ENCODE peak calls at places on chromosome 16, in five cellular contexts. One of them, this sample, is unnamed.

GRCh38 chr16:17318200-17318599 is 152.6 kb downstream of the XYLT1 start:
- DNase-seq in choroid plexus epithelial cell: peak; percentile 14
- DNase-seq in effector memory CD4-positive, alpha-beta T cell: no peak
- DNase-seq in skeletal muscle cell: peak; percentile 80
- DNase-seq in ovary: peak; percentile 60
- DNase-seq in this sample: no peak

GRCh38 chr16:24552705-24553104 is 13.3 kb downstream of the RBBP6 start:
- DNase-seq in choroid plexus epithelial cell: no peak
- DNase-seq in effector memory CD4-positive, alpha-beta T cell: no peak
- DNase-seq in skeletal muscle cell: no peak
- DNase-seq in ovary: no peak
- DNase-seq in this sample: no peak

GRCh38 chr16:23947838-23948237 is 112.1 kb downstream of the PRKCB start:
- DNase-seq in choroid plexus epithelial cell: no peak
- DNase-seq in effector memory CD4-positive, alpha-beta T cell: no peak
- DNase-seq in skeletal muscle cell: no peak
- DNase-seq in ovary: no peak
- DNase-seq in this sample: no peak

GRCh38 chr16:50303041-50303604 is 36.8 kb downstream of the ADCY7 start:
- DNase-seq in choroid plexus epithelial cell: peak; percentile 41
- DNase-seq in effector memory CD4-positive, alpha-beta T cell: no peak
- DNase-seq in skeletal muscle cell: no peak
- DNase-seq in ovary: no peak
- DNase-seq in this sample: no peak

GRCh38 chr16:4347010-4347409 is 4.1 kb downstream of the PAM16 start:
- DNase-seq in choroid plexus epithelial cell: peak; percentile 61
- DNase-seq in effector memory CD4-positive, alpha-beta T cell: no peak
- DNase-seq in skeletal muscle cell: peak; percentile 39
- DNase-seq in ovary: no peak
- DNase-seq in this sample: no peak

GRCh38 chr16:87248704-87249103 is 68.5 kb downstream of the C16orf95 start:
- DNase-seq in choroid plexus epithelial cell: no peak
- DNase-seq in effector memory CD4-positive, alpha-beta T cell: no peak
- DNase-seq in skeletal muscle cell: no peak
- DNase-seq in ovary: no peak
- DNase-seq in this sample: no peak

GRCh38 chr16:22138482-22138881 is 23.8 kb upstream of the SDR42E2 start:
- DNase-seq in choroid plexus epithelial cell: no peak
- DNase-seq in effector memory CD4-positive, alpha-beta T cell: no peak
- DNase-seq in skeletal muscle cell: no peak
- DNase-seq in ovary: no peak
- DNase-seq in this sample: no peak

GRCh38 chr16:87806246-87806607 is 40.4 kb upstream of the KLHDC4 start:
- DNase-seq in choroid plexus epithelial cell: peak; percentile 12
- DNase-seq in effector memory CD4-positive, alpha-beta T cell: no peak
- DNase-seq in skeletal muscle cell: no peak
- DNase-seq in ovary: no peak
- DNase-seq in this sample: no peak

GRCh38 chr16:14509055-14509454 is 121.0 kb downstream of the PARN start:
- DNase-seq in choroid plexus epithelial cell: peak; percentile 73
- DNase-seq in effector memory CD4-positive, alpha-beta T cell: no peak
- DNase-seq in skeletal muscle cell: peak; percentile 45
- DNase-seq in ovary: no peak
- DNase-seq in this sample: no peak

GRCh38 chr16:23557779-23558330 is 328 bp downstream of the UBFD1 start:
- DNase-seq in choroid plexus epithelial cell: peak; percentile 48
- DNase-seq in effector memory CD4-positive, alpha-beta T cell: no peak
- DNase-seq in skeletal muscle cell: no peak
- DNase-seq in ovary: no peak
- DNase-seq in this sample: no peak

GRCh38 chr16:27315333-27316037 is 1.7 kb downstream of the IL4R start:
- DNase-seq in choroid plexus epithelial cell: peak; percentile 59
- DNase-seq in effector memory CD4-positive, alpha-beta T cell: peak; percentile 25
- DNase-seq in skeletal muscle cell: no peak
- DNase-seq in ovary: no peak
- DNase-seq in this sample: no peak

GRCh38 chr16:55892821-55893220 is 17.6 kb upstream of the CES5A start:
- DNase-seq in choroid plexus epithelial cell: no peak
- DNase-seq in effector memory CD4-positive, alpha-beta T cell: no peak
- DNase-seq in skeletal muscle cell: no peak
- DNase-seq in ovary: no peak
- DNase-seq in this sample: no peak

GRCh38 chr16:52363082-52363481 is 183.9 kb downstream of the TOX3 start:
- DNase-seq in choroid plexus epithelial cell: no peak
- DNase-seq in effector memory CD4-positive, alpha-beta T cell: no peak
- DNase-seq in skeletal muscle cell: no peak
- DNase-seq in ovary: no peak
- DNase-seq in this sample: no peak

DNA sequence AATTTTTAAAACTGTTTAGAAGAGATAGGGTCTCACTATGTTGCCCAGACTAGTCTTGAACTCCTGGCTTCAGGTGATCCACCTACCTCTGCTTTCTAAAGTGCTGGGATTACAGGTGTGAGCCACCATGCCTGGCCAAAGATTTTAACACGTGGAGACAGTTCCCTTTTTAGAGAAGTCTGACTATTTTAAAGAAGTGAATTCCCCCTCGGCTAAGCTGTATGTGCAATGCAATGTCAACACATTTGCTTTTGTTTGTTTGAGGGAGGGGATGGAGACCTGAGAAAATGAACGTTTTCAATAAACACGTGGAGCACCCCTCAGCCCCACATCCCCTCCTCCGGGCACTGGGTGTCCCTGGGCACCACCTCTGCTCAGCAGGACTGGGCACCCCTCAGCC is 14.3 kb upstream of the RNPS1 start:
- DNase-seq in choroid plexus epithelial cell: no peak
- DNase-seq in effector memory CD4-positive, alpha-beta T cell: no peak
- DNase-seq in skeletal muscle cell: no peak
- DNase-seq in ovary: no peak
- DNase-seq in this sample: no peak
- H3K4me3 ChIP-seq in choroid plexus epithelial cell: no peak overlapping the region
- H3K4me3 ChIP-seq in effector memory CD4-positive, alpha-beta T cell: no peak overlapping the region
- H3K4me3 ChIP-seq in skeletal muscle cell: no peak overlapping the region
- H3K4me3 ChIP-seq in ovary: no peak overlapping the region
- H3K4me3 ChIP-seq in this sample: no peak overlapping the region

GRCh38 chr16:67170168-67170947 is at the start of gene NOL3:
- DNase-seq in choroid plexus epithelial cell: peak; percentile 82
- DNase-seq in effector memory CD4-positive, alpha-beta T cell: no peak
- DNase-seq in skeletal muscle cell: peak; percentile 78
- DNase-seq in ovary: peak; percentile 88
- DNase-seq in this sample: no peak
- H3K4me3 ChIP-seq in choroid plexus epithelial cell: peak within 1 kb of the TSS; percentile 59
- H3K4me3 ChIP-seq in effector memory CD4-positive, alpha-beta T cell: peak within 1 kb of the TSS; percentile 16
- H3K4me3 ChIP-seq in skeletal muscle cell: peak within 1 kb of the TSS; percentile 43
- H3K4me3 ChIP-seq in ovary: peak within 1 kb of the TSS; percentile 49
- H3K4me3 ChIP-seq in this sample: peak within 1 kb of the TSS; percentile 65

DNA sequence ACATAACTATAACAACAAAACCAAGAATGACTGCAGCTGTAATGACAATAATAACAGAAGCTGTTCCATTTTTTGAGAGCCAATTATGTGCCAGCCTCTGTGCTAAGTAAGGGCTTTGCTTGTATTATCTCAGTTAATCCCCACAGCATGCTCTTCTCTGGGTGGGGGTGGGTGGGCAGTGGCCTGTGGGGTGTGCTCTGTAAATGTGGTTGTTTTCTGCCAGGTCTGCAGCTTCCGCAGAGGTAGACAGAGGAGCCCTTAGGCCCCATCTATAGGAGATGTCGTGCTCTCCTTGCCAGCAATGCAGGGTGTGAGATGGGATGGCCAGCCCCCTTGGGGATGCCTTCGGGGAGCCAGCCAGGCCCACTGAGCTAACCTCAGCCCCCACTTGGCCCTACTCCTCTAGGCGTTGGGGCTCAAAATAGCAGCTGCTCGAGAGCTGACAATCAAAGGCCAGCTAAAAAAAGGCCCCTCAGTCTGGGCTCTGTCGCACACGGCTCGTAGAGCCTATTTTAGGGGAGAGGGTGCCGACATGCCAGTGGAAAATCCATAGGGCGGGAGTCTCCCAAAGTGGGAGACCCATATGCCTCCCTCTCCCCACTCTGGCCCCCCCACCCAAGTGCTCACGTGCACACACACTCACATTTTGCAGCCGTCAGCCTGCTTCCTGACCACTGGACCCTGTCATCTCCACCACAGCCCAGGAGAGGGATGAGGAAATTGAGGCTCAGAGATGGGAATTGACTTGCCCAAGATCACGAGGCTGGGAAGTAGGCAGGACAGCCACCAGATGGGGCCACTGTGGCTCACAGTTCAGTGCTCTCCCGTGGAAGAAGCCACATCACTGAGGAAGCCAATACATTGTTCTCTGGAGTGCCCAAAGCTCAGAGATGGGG is 15.8 kb downstream of the CDH16 start:
- DNase-seq in choroid plexus epithelial cell: no peak
- DNase-seq in effector memory CD4-positive, alpha-beta T cell: no peak
- DNase-seq in skeletal muscle cell: no peak
- DNase-seq in ovary: no peak
- DNase-seq in this sample: no peak
- H3K4me3 ChIP-seq in choroid plexus epithelial cell: no peak overlapping the region
- H3K4me3 ChIP-seq in effector memory CD4-positive, alpha-beta T cell: no peak overlapping the region
- H3K4me3 ChIP-seq in skeletal muscle cell: no peak overlapping the region
- H3K4me3 ChIP-seq in ovary: no peak overlapping the region
- H3K4me3 ChIP-seq in this sample: no peak overlapping the region

DNA sequence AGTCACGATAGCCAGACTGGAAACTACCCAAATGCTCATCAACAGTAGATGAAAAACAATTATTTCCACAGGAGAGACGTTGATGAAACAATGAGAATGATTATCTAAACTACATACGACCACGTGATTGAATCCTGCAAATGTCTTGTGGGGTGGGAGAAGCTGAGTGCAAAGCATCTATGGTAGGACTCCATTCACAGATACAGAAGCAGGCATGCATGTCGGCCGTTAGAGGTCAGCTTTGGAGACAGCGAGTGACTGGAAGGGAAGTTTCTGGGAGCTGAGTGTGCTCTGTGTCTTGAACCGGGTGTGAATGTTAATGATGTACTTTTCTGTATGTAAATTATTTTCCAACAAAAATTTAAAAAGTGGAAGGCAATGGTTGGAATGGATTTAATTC is 71.5 kb upstream of the DNAJA2 start:
- DNase-seq in choroid plexus epithelial cell: peak; percentile 28
- DNase-seq in effector memory CD4-positive, alpha-beta T cell: no peak
- DNase-seq in skeletal muscle cell: no peak
- DNase-seq in ovary: no peak
- DNase-seq in this sample: peak; percentile 46
- H3K4me3 ChIP-seq in choroid plexus epithelial cell: no peak overlapping the region
- H3K4me3 ChIP-seq in effector memory CD4-positive, alpha-beta T cell: no peak overlapping the region
- H3K4me3 ChIP-seq in skeletal muscle cell: no peak overlapping the region
- H3K4me3 ChIP-seq in ovary: no peak overlapping the region
- H3K4me3 ChIP-seq in this sample: no peak overlapping the region

GRCh38 chr16:67547423-67548264 is 14.7 kb upstream of the CTCF start:
- DNase-seq in choroid plexus epithelial cell: no peak
- DNase-seq in effector memory CD4-positive, alpha-beta T cell: peak; percentile 46
- DNase-seq in skeletal muscle cell: no peak
- DNase-seq in ovary: no peak
- DNase-seq in this sample: no peak
- H3K4me3 ChIP-seq in choroid plexus epithelial cell: no peak overlapping the region
- H3K4me3 ChIP-seq in effector memory CD4-positive, alpha-beta T cell: peak overlapping the region; percentile 41
- H3K4me3 ChIP-seq in skeletal muscle cell: no peak overlapping the region
- H3K4me3 ChIP-seq in ovary: no peak overlapping the region
- H3K4me3 ChIP-seq in this sample: no peak overlapping the region

GRCh38 chr16:73036074-73036826 is 11.7 kb downstream of the ZFHX3 start:
- DNase-seq in choroid plexus epithelial cell: no peak
- DNase-seq in effector memory CD4-positive, alpha-beta T cell: no peak
- DNase-seq in skeletal muscle cell: no peak
- DNase-seq in ovary: no peak
- DNase-seq in this sample: no peak
- H3K4me3 ChIP-seq in choroid plexus epithelial cell: no peak overlapping the region
- H3K4me3 ChIP-seq in effector memory CD4-positive, alpha-beta T cell: no peak overlapping the region
- H3K4me3 ChIP-seq in skeletal muscle cell: no peak overlapping the region
- H3K4me3 ChIP-seq in ovary: no peak overlapping the region
- H3K4me3 ChIP-seq in this sample: no peak overlapping the region